ENCODE peak calls at places on chromosomes 3 and 15, in seven cellular contexts. One of them, this sample, is unnamed.
A peak's percentile ranks its signal among the peaks of the same experiment; 100 is the strongest.

GRCh38 chr3:79369306-79369705 is 398.5 kb downstream of the ROBO1 start:
- DNase-seq in Panc1: no peak
- DNase-seq in GM13976: no peak
- DNase-seq in thoracic aorta: no peak
- DNase-seq in GM06990: no peak
- DNase-seq in HFFc6: peak; percentile 2
- DNase-seq in GM10248: no peak
- DNase-seq in this sample: no peak

GRCh38 chr3:134008630-134009156 is 21.0 kb downstream of the SLCO2A1 start:
- DNase-seq in HFFc6: peak; percentile 87
- DNase-seq in Panc1: no peak
- DNase-seq in GM06990: no peak
- DNase-seq in GM10248: no peak
- DNase-seq in GM13976: no peak
- DNase-seq in thoracic aorta: no peak
- DNase-seq in this sample: no peak

GRCh38 chr3:144821583-144821982 is 850.0 kb downstream of the DIPK2A start:
- DNase-seq in thoracic aorta: no peak
- DNase-seq in HFFc6: no peak
- DNase-seq in GM10248: no peak
- DNase-seq in GM06990: no peak
- DNase-seq in GM13976: no peak
- DNase-seq in Panc1: no peak
- DNase-seq in this sample: no peak

GRCh38 chr15:78167227-78167888 is 18.2 kb downstream of the IDH3A start:
- DNase-seq in thoracic aorta: no peak
- DNase-seq in GM10248: peak; percentile 69
- DNase-seq in HFFc6: no peak
- DNase-seq in GM13976: peak; percentile 67
- DNase-seq in Panc1: no peak
- DNase-seq in GM06990: no peak
- DNase-seq in this sample: no peak

GRCh38 chr3:97927699-97928098 is 44.5 kb downstream of the RIOX2 start:
- DNase-seq in thoracic aorta: no peak
- DNase-seq in HFFc6: peak; percentile 31
- DNase-seq in GM13976: no peak
- DNase-seq in Panc1: no peak
- DNase-seq in GM06990: no peak
- DNase-seq in GM10248: no peak
- DNase-seq in this sample: no peak

GRCh38 chr15:62439543-62440016 is 274.5 kb upstream of the C2CD4B start:
- DNase-seq in GM06990: no peak
- DNase-seq in GM10248: no peak
- DNase-seq in GM13976: no peak
- DNase-seq in thoracic aorta: no peak
- DNase-seq in Panc1: no peak
- DNase-seq in HFFc6: peak; percentile 45
- DNase-seq in this sample: no peak

GRCh38 chr3:170278632-170279031 is 56.4 kb downstream of the PRKCI start:
- DNase-seq in GM10248: no peak
- DNase-seq in GM13976: no peak
- DNase-seq in HFFc6: no peak
- DNase-seq in thoracic aorta: no peak
- DNase-seq in GM06990: no peak
- DNase-seq in Panc1: no peak
- DNase-seq in this sample: no peak

GRCh38 chr3:99625237-99625622 is 13.2 kb upstream of the COL8A1 start:
- DNase-seq in Panc1: no peak
- DNase-seq in GM13976: no peak
- DNase-seq in thoracic aorta: no peak
- DNase-seq in GM10248: no peak
- DNase-seq in HFFc6: peak; percentile 18
- DNase-seq in GM06990: no peak
- DNase-seq in this sample: no peak

GRCh38 chr15:51051776-51052175 is 42.9 kb downstream of the TNFAIP8L3 start:
- DNase-seq in Panc1: no peak
- DNase-seq in HFFc6: no peak
- DNase-seq in GM10248: no peak
- DNase-seq in GM13976: no peak
- DNase-seq in GM06990: no peak
- DNase-seq in thoracic aorta: no peak
- DNase-seq in this sample: no peak

GRCh38 chr15:76198456-76199105 is 112.7 kb downstream of the ETFA start:
- DNase-seq in GM13976: no peak
- DNase-seq in GM10248: no peak
- DNase-seq in thoracic aorta: no peak
- DNase-seq in GM06990: no peak
- DNase-seq in Panc1: no peak
- DNase-seq in HFFc6: no peak
- DNase-seq in this sample: no peak

DNA sequence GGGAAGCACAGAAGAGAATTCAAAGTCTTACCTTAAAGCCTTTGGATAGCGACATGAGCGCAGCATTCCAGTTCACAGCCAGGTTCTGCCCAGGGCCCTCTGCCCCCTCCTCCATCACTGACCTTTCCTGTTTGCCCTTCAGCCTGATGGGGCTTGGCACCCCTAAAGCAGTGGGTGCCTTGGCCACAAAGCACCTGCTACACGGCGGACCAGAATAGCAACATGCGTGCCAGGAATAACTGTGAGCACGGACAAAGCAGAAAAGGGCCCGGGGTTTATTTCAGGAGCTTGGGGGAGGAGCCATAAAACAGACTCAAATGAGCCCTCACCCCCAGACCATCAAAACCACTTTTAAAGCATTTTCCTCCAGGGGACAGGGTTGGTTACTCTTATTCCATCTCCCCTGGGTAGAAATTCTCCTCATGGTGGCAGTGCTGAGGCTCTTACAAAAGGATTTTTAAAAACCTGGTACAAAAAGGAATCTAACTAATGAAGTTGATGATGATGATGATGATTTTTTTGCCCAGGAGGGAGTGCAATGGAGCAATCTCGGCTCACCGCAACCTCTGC is 135.4 kb downstream of the KLF13 start:
- DNase-seq in GM06990: no peak
- DNase-seq in HFFc6: no peak
- DNase-seq in thoracic aorta: no peak
- DNase-seq in GM13976: no peak
- DNase-seq in GM10248: no peak
- DNase-seq in Panc1: no peak
- DNase-seq in this sample: no peak
- TF ChIP-seq CTCF in GM06990: peak; percentile 36
- TF ChIP-seq CTCF in HFFc6: peak; percentile 52
- TF ChIP-seq CTCF in thoracic aorta: no peak
- TF ChIP-seq CTCF in GM13976: peak; percentile 21
- TF ChIP-seq CTCF in GM10248: no peak
- TF ChIP-seq CTCF in Panc1: no peak
- TF ChIP-seq CTCF in this sample: no peak

GRCh38 chr3:127748754-127749327 is 73.5 kb downstream of the MGLL start:
- DNase-seq in GM13976: no peak
- DNase-seq in HFFc6: no peak
- DNase-seq in GM06990: no peak
- DNase-seq in thoracic aorta: no peak
- DNase-seq in GM10248: no peak
- DNase-seq in Panc1: no peak
- DNase-seq in this sample: no peak

GRCh38 chr3:127749361-127749760 is 73.0 kb downstream of the MGLL start:
- DNase-seq in GM13976: no peak
- DNase-seq in GM06990: no peak
- DNase-seq in Panc1: no peak
- DNase-seq in thoracic aorta: no peak
- DNase-seq in HFFc6: no peak
- DNase-seq in GM10248: no peak
- DNase-seq in this sample: no peak

GRCh38 chr3:127747066-127747465 is 74.3 kb downstream of the ABTB1 start:
- DNase-seq in HFFc6: no peak
- DNase-seq in Panc1: no peak
- DNase-seq in GM13976: no peak
- DNase-seq in GM10248: no peak
- DNase-seq in GM06990: no peak
- DNase-seq in thoracic aorta: no peak
- DNase-seq in this sample: no peak

GRCh38 chr3:127746400-127747057 is 73.8 kb downstream of the ABTB1 start:
- DNase-seq in thoracic aorta: no peak
- DNase-seq in Panc1: no peak
- DNase-seq in GM06990: no peak
- DNase-seq in GM13976: no peak
- DNase-seq in GM10248: no peak
- DNase-seq in HFFc6: no peak
- DNase-seq in this sample: no peak

GRCh38 chr3:127747751-127748521 is 74.4 kb downstream of the MGLL start:
- DNase-seq in GM13976: no peak
- DNase-seq in HFFc6: peak; percentile 97
- DNase-seq in GM10248: no peak
- DNase-seq in Panc1: no peak
- DNase-seq in thoracic aorta: peak; percentile 87
- DNase-seq in GM06990: no peak
- DNase-seq in this sample: no peak
- TF ChIP-seq CTCF in GM13976: no peak
- TF ChIP-seq CTCF in HFFc6: peak; percentile 54
- TF ChIP-seq CTCF in GM10248: no peak
- TF ChIP-seq CTCF in Panc1: no peak
- TF ChIP-seq CTCF in thoracic aorta: no peak
- TF ChIP-seq CTCF in GM06990: no peak
- TF ChIP-seq CTCF in this sample: no peak

DNA sequence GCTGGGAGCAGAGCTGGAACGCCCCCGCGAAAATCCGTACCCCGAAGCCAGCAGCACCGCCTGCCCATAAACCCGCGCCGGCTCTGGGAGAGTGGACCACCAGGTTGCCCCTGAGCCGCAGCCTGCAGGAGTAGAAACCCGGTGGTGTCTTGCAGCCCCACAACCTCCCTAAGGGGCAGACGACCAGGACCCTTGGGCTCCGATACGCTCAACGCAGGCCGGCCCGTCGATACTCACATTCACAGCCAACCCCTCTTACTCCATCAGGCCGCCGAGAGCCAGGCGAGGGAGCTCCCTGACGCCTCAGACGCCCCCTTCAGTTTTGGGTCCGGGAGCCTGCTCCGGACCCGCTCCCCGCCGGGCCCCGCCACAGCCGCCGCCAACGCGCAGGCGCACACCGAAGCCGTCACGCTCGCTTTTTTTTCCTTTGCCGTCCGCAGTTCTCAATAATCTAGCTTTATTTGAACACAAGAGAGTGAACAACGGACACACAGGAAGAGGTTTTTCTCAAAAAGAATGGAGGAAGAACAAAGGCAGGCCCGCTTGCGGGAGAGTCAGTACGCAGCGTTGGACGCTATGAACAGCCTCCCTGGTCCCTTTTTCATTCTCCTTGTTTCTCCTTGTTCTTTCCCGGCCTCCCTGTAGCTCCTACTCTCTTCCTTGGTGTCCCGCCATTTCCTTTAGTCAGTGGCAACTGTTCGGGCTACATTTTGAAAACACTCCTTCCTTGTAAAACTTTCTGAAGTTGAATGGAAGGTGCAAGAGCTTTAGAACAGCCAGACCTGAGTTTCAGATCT is at the start of gene ZNF106:
- DNase-seq in HFFc6: peak; percentile 92
- DNase-seq in GM10248: peak; percentile 94
- DNase-seq in GM06990: peak; percentile 92
- DNase-seq in thoracic aorta: peak; percentile 31
- DNase-seq in Panc1: peak; percentile 73
- DNase-seq in GM13976: peak; percentile 94
- DNase-seq in this sample: peak; percentile 91
- TF ChIP-seq CTCF in HFFc6: peak; percentile 39
- TF ChIP-seq CTCF in GM10248: no peak
- TF ChIP-seq CTCF in GM06990: peak; percentile 18
- TF ChIP-seq CTCF in thoracic aorta: no peak
- TF ChIP-seq CTCF in Panc1: no peak
- TF ChIP-seq CTCF in GM13976: peak; percentile 13
- TF ChIP-seq CTCF in this sample: no peak

GRCh38 chr3:40782086-40782721 is 257.4 kb downstream of the ZNF621 start:
- DNase-seq in HFFc6: no peak
- DNase-seq in GM06990: no peak
- DNase-seq in GM13976: no peak
- DNase-seq in thoracic aorta: no peak
- DNase-seq in Panc1: no peak
- DNase-seq in GM10248: no peak
- DNase-seq in this sample: no peak
- TF ChIP-seq CTCF in HFFc6: no peak
- TF ChIP-seq CTCF in GM06990: peak; percentile 42
- TF ChIP-seq CTCF in GM13976: no peak
- TF ChIP-seq CTCF in thoracic aorta: no peak
- TF ChIP-seq CTCF in Panc1: no peak
- TF ChIP-seq CTCF in GM10248: no peak
- TF ChIP-seq CTCF in this sample: no peak

GRCh38 chr3:138407236-138407907 is 27.0 kb upstream of the ESYT3 start:
- DNase-seq in GM06990: no peak
- DNase-seq in thoracic aorta: no peak
- DNase-seq in GM10248: no peak
- DNase-seq in Panc1: no peak
- DNase-seq in HFFc6: no peak
- DNase-seq in GM13976: no peak
- DNase-seq in this sample: no peak
- TF ChIP-seq CTCF in GM06990: no peak
- TF ChIP-seq CTCF in thoracic aorta: no peak
- TF ChIP-seq CTCF in GM10248: no peak
- TF ChIP-seq CTCF in Panc1: no peak
- TF ChIP-seq CTCF in HFFc6: no peak
- TF ChIP-seq CTCF in GM13976: no peak
- TF ChIP-seq CTCF in this sample: no peak

GRCh38 chr15:45253330-45253729 is 1.3 kb downstream of the SLC28A2 start:
- DNase-seq in Panc1: no peak
- DNase-seq in GM13976: no peak
- DNase-seq in thoracic aorta: no peak
- DNase-seq in GM06990: no peak
- DNase-seq in HFFc6: no peak
- DNase-seq in GM10248: no peak
- DNase-seq in this sample: peak; percentile 4
- TF ChIP-seq CTCF in Panc1: peak; percentile 35
- TF ChIP-seq CTCF in GM13976: no peak
- TF ChIP-seq CTCF in thoracic aorta: no peak
- TF ChIP-seq CTCF in GM06990: peak; percentile 41
- TF ChIP-seq CTCF in HFFc6: peak; percentile 57
- TF ChIP-seq CTCF in GM10248: no peak
- TF ChIP-seq CTCF in this sample: peak; percentile 27